ENCODE peak calls at places on chromosomes 6 and 20, in nine cellular contexts. One of them, this sample, is unnamed.

GRCh38 chr20:39269031-39269461 is 306.9 kb downstream of the DHX35 start:
- DNase-seq in naive thymus-derived CD8-positive, alpha-beta T cell: no peak
- DNase-seq in glomerular endothelial cell: no peak
- DNase-seq in posterior cingulate gyrus: peak
- DNase-seq in astrocyte of the spinal cord: peak
- DNase-seq in fibroblast of lung: peak
- DNase-seq in nucleus accumbens: no peak
- DNase-seq in lower lobe of right lung: peak
- DNase-seq in T-cell: peak
- DNase-seq in this sample: peak

GRCh38 chr20:42204261-42204660 is 586.1 kb upstream of the CHD6 start:
- DNase-seq in glomerular endothelial cell: no peak
- DNase-seq in posterior cingulate gyrus: no peak
- DNase-seq in T-cell: no peak
- DNase-seq in astrocyte of the spinal cord: no peak
- DNase-seq in nucleus accumbens: peak
- DNase-seq in fibroblast of lung: no peak
- DNase-seq in lower lobe of right lung: no peak
- DNase-seq in naive thymus-derived CD8-positive, alpha-beta T cell: no peak
- DNase-seq in this sample: no peak

GRCh38 chr20:45341939-45342862 is 6.0 kb downstream of the SDC4 start:
- DNase-seq in naive thymus-derived CD8-positive, alpha-beta T cell: no peak
- DNase-seq in lower lobe of right lung: peak
- DNase-seq in fibroblast of lung: peak
- DNase-seq in T-cell: no peak
- DNase-seq in nucleus accumbens: peak
- DNase-seq in glomerular endothelial cell: no peak
- DNase-seq in astrocyte of the spinal cord: peak
- DNase-seq in posterior cingulate gyrus: peak
- DNase-seq in this sample: no peak

GRCh38 chr20:49757597-49757996 is 43.9 kb upstream of the B4GALT5 start:
- DNase-seq in lower lobe of right lung: no peak
- DNase-seq in fibroblast of lung: no peak
- DNase-seq in posterior cingulate gyrus: no peak
- DNase-seq in naive thymus-derived CD8-positive, alpha-beta T cell: no peak
- DNase-seq in T-cell: no peak
- DNase-seq in glomerular endothelial cell: no peak
- DNase-seq in astrocyte of the spinal cord: no peak
- DNase-seq in nucleus accumbens: no peak
- DNase-seq in this sample: no peak

GRCh38 chr20:18984238-18985200 is 170.9 kb downstream of the SCP2D1 start:
- DNase-seq in astrocyte of the spinal cord: no peak
- DNase-seq in glomerular endothelial cell: no peak
- DNase-seq in lower lobe of right lung: no peak
- DNase-seq in nucleus accumbens: no peak
- DNase-seq in posterior cingulate gyrus: no peak
- DNase-seq in T-cell: no peak
- DNase-seq in naive thymus-derived CD8-positive, alpha-beta T cell: no peak
- DNase-seq in fibroblast of lung: no peak
- DNase-seq in this sample: no peak

GRCh38 chr6:102137859-102138258 is 744.4 kb downstream of the GRIK2 start:
- DNase-seq in lower lobe of right lung: no peak
- DNase-seq in T-cell: no peak
- DNase-seq in astrocyte of the spinal cord: peak
- DNase-seq in nucleus accumbens: no peak
- DNase-seq in posterior cingulate gyrus: no peak
- DNase-seq in fibroblast of lung: no peak
- DNase-seq in glomerular endothelial cell: no peak
- DNase-seq in naive thymus-derived CD8-positive, alpha-beta T cell: no peak
- DNase-seq in this sample: no peak

GRCh38 chr6:105259912-105260889 is 80.4 kb upstream of the POPDC3 start:
- DNase-seq in nucleus accumbens: no peak
- DNase-seq in fibroblast of lung: no peak
- DNase-seq in naive thymus-derived CD8-positive, alpha-beta T cell: no peak
- DNase-seq in T-cell: no peak
- DNase-seq in glomerular endothelial cell: no peak
- DNase-seq in astrocyte of the spinal cord: no peak
- DNase-seq in lower lobe of right lung: no peak
- DNase-seq in posterior cingulate gyrus: no peak
- DNase-seq in this sample: peak

GRCh38 chr20:14334306-14334930 is 3.0 kb downstream of the FLRT3 start:
- DNase-seq in fibroblast of lung: peak
- DNase-seq in glomerular endothelial cell: no peak
- DNase-seq in T-cell: no peak
- DNase-seq in nucleus accumbens: peak
- DNase-seq in naive thymus-derived CD8-positive, alpha-beta T cell: no peak
- DNase-seq in astrocyte of the spinal cord: peak
- DNase-seq in posterior cingulate gyrus: peak
- DNase-seq in lower lobe of right lung: no peak
- DNase-seq in this sample: no peak

GRCh38 chr6:79525272-79526100 is 11.7 kb downstream of the LCA5 start:
- DNase-seq in astrocyte of the spinal cord: peak
- DNase-seq in glomerular endothelial cell: no peak
- DNase-seq in nucleus accumbens: no peak
- DNase-seq in posterior cingulate gyrus: no peak
- DNase-seq in T-cell: no peak
- DNase-seq in naive thymus-derived CD8-positive, alpha-beta T cell: no peak
- DNase-seq in fibroblast of lung: peak
- DNase-seq in lower lobe of right lung: no peak
- DNase-seq in this sample: no peak

GRCh38 chr20:33685328-33686007 is 717 bp downstream of the E2F1 start:
- DNase-seq in T-cell: no peak
- DNase-seq in naive thymus-derived CD8-positive, alpha-beta T cell: no peak
- DNase-seq in posterior cingulate gyrus: no peak
- DNase-seq in lower lobe of right lung: no peak
- DNase-seq in fibroblast of lung: no peak
- DNase-seq in astrocyte of the spinal cord: no peak
- DNase-seq in glomerular endothelial cell: no peak
- DNase-seq in nucleus accumbens: no peak
- DNase-seq in this sample: peak

GRCh38 chr6:118719351-118720124 is 68.1 kb upstream of the CEP85L start:
- DNase-seq in glomerular endothelial cell: no peak
- DNase-seq in nucleus accumbens: no peak
- DNase-seq in lower lobe of right lung: no peak
- DNase-seq in fibroblast of lung: no peak
- DNase-seq in posterior cingulate gyrus: no peak
- DNase-seq in T-cell: no peak
- DNase-seq in astrocyte of the spinal cord: no peak
- DNase-seq in naive thymus-derived CD8-positive, alpha-beta T cell: peak
- DNase-seq in this sample: no peak

GRCh38 chr6:33732819-33733218 is 13.9 kb downstream of the IP6K3 start:
- DNase-seq in glomerular endothelial cell: no peak
- DNase-seq in T-cell: no peak
- DNase-seq in nucleus accumbens: no peak
- DNase-seq in lower lobe of right lung: no peak
- DNase-seq in fibroblast of lung: peak
- DNase-seq in naive thymus-derived CD8-positive, alpha-beta T cell: no peak
- DNase-seq in posterior cingulate gyrus: no peak
- DNase-seq in astrocyte of the spinal cord: no peak
- DNase-seq in this sample: no peak

GRCh38 chr6:83958250-83958685 is 75.3 kb upstream of the MRAP2 start:
- DNase-seq in nucleus accumbens: no peak
- DNase-seq in T-cell: no peak
- DNase-seq in posterior cingulate gyrus: no peak
- DNase-seq in fibroblast of lung: peak
- DNase-seq in glomerular endothelial cell: no peak
- DNase-seq in astrocyte of the spinal cord: no peak
- DNase-seq in lower lobe of right lung: no peak
- DNase-seq in naive thymus-derived CD8-positive, alpha-beta T cell: no peak
- DNase-seq in this sample: peak

GRCh38 chr6:100426241-100426640 is 38.5 kb downstream of the SIM1 start:
- DNase-seq in lower lobe of right lung: no peak
- DNase-seq in T-cell: no peak
- DNase-seq in naive thymus-derived CD8-positive, alpha-beta T cell: no peak
- DNase-seq in nucleus accumbens: no peak
- DNase-seq in fibroblast of lung: no peak
- DNase-seq in astrocyte of the spinal cord: no peak
- DNase-seq in posterior cingulate gyrus: no peak
- DNase-seq in glomerular endothelial cell: no peak
- DNase-seq in this sample: no peak

GRCh38 chr6:98572579-98572978 is 261.8 kb upstream of the POU3F2 start:
- DNase-seq in fibroblast of lung: no peak
- DNase-seq in astrocyte of the spinal cord: no peak
- DNase-seq in posterior cingulate gyrus: no peak
- DNase-seq in glomerular endothelial cell: no peak
- DNase-seq in naive thymus-derived CD8-positive, alpha-beta T cell: no peak
- DNase-seq in T-cell: no peak
- DNase-seq in lower lobe of right lung: no peak
- DNase-seq in nucleus accumbens: no peak
- DNase-seq in this sample: no peak

GRCh38 chr6:109484161-109484560 is 1.1 kb upstream of the ZBTB24 start:
- DNase-seq in nucleus accumbens: no peak
- DNase-seq in T-cell: no peak
- DNase-seq in astrocyte of the spinal cord: peak
- DNase-seq in lower lobe of right lung: no peak
- DNase-seq in posterior cingulate gyrus: no peak
- DNase-seq in glomerular endothelial cell: no peak
- DNase-seq in naive thymus-derived CD8-positive, alpha-beta T cell: no peak
- DNase-seq in fibroblast of lung: peak
- DNase-seq in this sample: no peak

GRCh38 chr6:47153066-47153755 is 111.1 kb upstream of the ADGRF1 start:
- DNase-seq in lower lobe of right lung: no peak
- DNase-seq in glomerular endothelial cell: no peak
- DNase-seq in naive thymus-derived CD8-positive, alpha-beta T cell: no peak
- DNase-seq in posterior cingulate gyrus: no peak
- DNase-seq in fibroblast of lung: peak
- DNase-seq in T-cell: no peak
- DNase-seq in astrocyte of the spinal cord: no peak
- DNase-seq in nucleus accumbens: no peak
- DNase-seq in this sample: peak

GRCh38 chr6:24078200-24078599 is 47.8 kb upstream of the NRSN1 start:
- DNase-seq in naive thymus-derived CD8-positive, alpha-beta T cell: no peak
- DNase-seq in glomerular endothelial cell: no peak
- DNase-seq in T-cell: no peak
- DNase-seq in posterior cingulate gyrus: peak
- DNase-seq in lower lobe of right lung: no peak
- DNase-seq in astrocyte of the spinal cord: no peak
- DNase-seq in nucleus accumbens: peak
- DNase-seq in fibroblast of lung: peak
- DNase-seq in this sample: peak

This sample was measured in osteoblast.